ENCODE peak calls at places on chromosomes 12 and 14, in six cellular contexts. R is GM04504, H is NCI-H1105 treated with DMSO at 0.1 percent for 48 hours, A is bronchial epithelial cell, V is NCI-H187 treated with DMSO at 0.1 percent for 48 hours, E is anterior cingulate cortex. Z is an unnamed sample.

GRCh38 chr12:56413392-56413791 is 35.8 kb downstream of the TIMELESS start:
- DNase-seq in E (no peak), R (no peak), A (no peak), H (no peak), V (no peak), Z (no peak)

GRCh38 chr14:103418508-103418818 is 33.2 kb downstream of the MARK3 start:
- DNase-seq in A (peak), H (no peak), R (peak), E (no peak), V (no peak), Z (no peak)

GRCh38 chr12:19239616-19240234 is 110.2 kb downstream of the PLEKHA5 start:
- DNase-seq in E (no peak), V (no peak), A (no peak), R (no peak), H (no peak), Z (no peak)

GRCh38 chr14:41549821-41550597 is 56.7 kb upstream of the LRFN5 start:
- DNase-seq in E (no peak), V (no peak), R (no peak), A (peak), H (no peak), Z (no peak)

GRCh38 chr14:67285876-67286452 is 44.7 kb downstream of the PALS1 start:
- DNase-seq in E (no peak), R (peak), V (no peak), H (peak), A (peak), Z (no peak)

GRCh38 chr12:52120951-52121847 is 41.7 kb downstream of the SMIM41 start:
- DNase-seq in V (no peak), E (no peak), R (no peak), A (no peak), H (no peak), Z (no peak)

GRCh38 chr12:6262635-6263034 is 47.8 kb upstream of the PLEKHG6 start:
- DNase-seq in V (no peak), H (no peak), E (no peak), A (no peak), R (no peak), Z (no peak)

GRCh38 chr14:75709207-75709812 is 48.3 kb downstream of the TTLL5 start:
- DNase-seq in E (peak), R (peak), V (peak), H (peak), A (peak), Z (peak)

GRCh38 chr12:69442894-69443293 is 27.3 kb upstream of the FRS2 start:
- DNase-seq in V (no peak), A (peak), E (no peak), H (no peak), R (no peak), Z (no peak)

GRCh38 chr12:389138-390096 is at the start of gene KDM5A:
- DNase-seq in H (no peak), V (no peak), A (peak), R (peak), E (no peak), Z (peak)

GRCh38 chr12:107488666-107489065 is 196.9 kb upstream of the PWP1 start:
- DNase-seq in V (no peak), H (no peak), E (no peak), A (no peak), R (no peak), Z (no peak)

GRCh38 chr12:9626291-9626690 is 18.6 kb upstream of the KLRB1 start:
- DNase-seq in A (peak), E (no peak), R (no peak), H (no peak), V (no peak), Z (no peak)

GRCh38 chr14:32939254-32940065 is 781 bp downstream of the NPAS3 start:
- DNase-seq in E (peak), H (peak), R (peak), V (no peak), A (no peak), Z (no peak)

GRCh38 chr12:77204055-77204454 is 138.7 kb upstream of the E2F7 start:
- DNase-seq in E (no peak), R (no peak), A (peak), H (no peak), V (no peak), Z (no peak)

GRCh38 chr12:10331642-10332239 is 24.1 kb downstream of the KLRD1 start:
- DNase-seq in R (peak), V (no peak), H (peak), E (no peak), A (peak), Z (no peak)

GRCh38 chr12:86929962-86930361 is 673.8 kb upstream of the MGAT4C start:
- DNase-seq in A (no peak), H (no peak), R (no peak), V (no peak), E (no peak), Z (no peak)